ENCODE peak calls at places on chromosomes 11 and 22, in four cellular contexts. One of them, this sample, is unnamed.

GRCh38 chr11:75283391-75283931 is 42.9 kb downstream of the TPBGL start:
- DNase-seq in kidney epithelial cell: no peak
- DNase-seq in adrenal gland: no peak
- DNase-seq in HFF-Myc: no peak
- DNase-seq in this sample: no peak

GRCh38 chr11:111555255-111555654 is 14.7 kb downstream of the LAYN start:
- DNase-seq in HFF-Myc: no peak
- DNase-seq in adrenal gland: no peak
- DNase-seq in kidney epithelial cell: no peak
- DNase-seq in this sample: no peak

GRCh38 chr11:121539000-121539399 is 86.2 kb upstream of the SORL1-AS1 start:
- DNase-seq in HFF-Myc: no peak
- DNase-seq in adrenal gland: no peak
- DNase-seq in kidney epithelial cell: no peak
- DNase-seq in this sample: no peak

GRCh38 chr11:76206327-76207081 is at the start of gene WNT11:
- DNase-seq in adrenal gland: peak
- DNase-seq in HFF-Myc: no peak
- DNase-seq in kidney epithelial cell: no peak
- DNase-seq in this sample: peak

GRCh38 chr11:65781152-65781961 is 581 bp upstream of the AP5B1 start:
- DNase-seq in HFF-Myc: no peak
- DNase-seq in kidney epithelial cell: no peak
- DNase-seq in adrenal gland: no peak
- DNase-seq in this sample: no peak

GRCh38 chr11:44784438-44784760 is 57.6 kb downstream of the TSPAN18 start:
- DNase-seq in adrenal gland: no peak
- DNase-seq in kidney epithelial cell: no peak
- DNase-seq in HFF-Myc: no peak
- DNase-seq in this sample: no peak

GRCh38 chr22:27454807-27455450 is 346.6 kb downstream of the MN1 start:
- DNase-seq in adrenal gland: no peak
- DNase-seq in HFF-Myc: no peak
- DNase-seq in kidney epithelial cell: no peak
- DNase-seq in this sample: no peak

GRCh38 chr11:5808500-5809121 is at the start of gene OR52N2:
- DNase-seq in kidney epithelial cell: peak
- DNase-seq in adrenal gland: peak
- DNase-seq in HFF-Myc: peak
- DNase-seq in this sample: peak

GRCh38 chr11:15965562-15966250 is 390.6 kb downstream of the SOX6 start:
- DNase-seq in kidney epithelial cell: no peak
- DNase-seq in HFF-Myc: no peak
- DNase-seq in adrenal gland: no peak
- DNase-seq in this sample: no peak

GRCh38 chr11:132054822-132055221 is 684.4 kb downstream of the NTM start:
- DNase-seq in HFF-Myc: peak
- DNase-seq in kidney epithelial cell: peak
- DNase-seq in adrenal gland: no peak
- DNase-seq in this sample: no peak

GRCh38 chr11:112596324-112596723 is 335.7 kb upstream of the PLET1 start:
- DNase-seq in kidney epithelial cell: no peak
- DNase-seq in adrenal gland: no peak
- DNase-seq in HFF-Myc: no peak
- DNase-seq in this sample: no peak

GRCh38 chr11:34426766-34427170 is 12.0 kb upstream of the CAT start:
- DNase-seq in adrenal gland: no peak
- DNase-seq in kidney epithelial cell: no peak
- DNase-seq in HFF-Myc: peak
- DNase-seq in this sample: no peak

GRCh38 chr22:49330421-49331222 is 497.1 kb downstream of the BRD1 start:
- DNase-seq in kidney epithelial cell: no peak
- DNase-seq in HFF-Myc: no peak
- DNase-seq in adrenal gland: no peak
- DNase-seq in this sample: no peak

GRCh38 chr11:46363031-46363407 is 15.8 kb downstream of the DGKZ start:
- DNase-seq in kidney epithelial cell: peak
- DNase-seq in adrenal gland: peak
- DNase-seq in HFF-Myc: no peak
- DNase-seq in this sample: peak

GRCh38 chr11:125790825-125791224 is 2.9 kb downstream of the PATE3 start:
- DNase-seq in adrenal gland: no peak
- DNase-seq in HFF-Myc: no peak
- DNase-seq in kidney epithelial cell: no peak
- DNase-seq in this sample: no peak

GRCh38 chr11:68735626-68736025 is 15.7 kb downstream of the TESMIN start:
- DNase-seq in HFF-Myc: no peak
- DNase-seq in adrenal gland: no peak
- DNase-seq in kidney epithelial cell: no peak
- DNase-seq in this sample: no peak

GRCh38 chr11:88398372-88399140 is 61.0 kb upstream of the CTSC start:
- DNase-seq in kidney epithelial cell: peak
- DNase-seq in adrenal gland: no peak
- DNase-seq in HFF-Myc: peak
- DNase-seq in this sample: no peak

GRCh38 chr11:92784313-92784712 is 185.1 kb upstream of the MTNR1B start:
- DNase-seq in adrenal gland: no peak
- DNase-seq in kidney epithelial cell: no peak
- DNase-seq in HFF-Myc: no peak
- DNase-seq in this sample: no peak
- TF ChIP-seq CTCF in adrenal gland: no peak
- TF ChIP-seq CTCF in kidney epithelial cell: no peak
- TF ChIP-seq CTCF in HFF-Myc: no peak
- TF ChIP-seq CTCF in this sample: no peak

GRCh38 chr11:36155770-36156485 is 133.3 kb downstream of the COMMD9 start:
- DNase-seq in HFF-Myc: no peak
- DNase-seq in adrenal gland: no peak
- DNase-seq in kidney epithelial cell: no peak
- DNase-seq in this sample: no peak
- TF ChIP-seq CTCF in HFF-Myc: no peak
- TF ChIP-seq CTCF in adrenal gland: no peak
- TF ChIP-seq CTCF in kidney epithelial cell: peak
- TF ChIP-seq CTCF in this sample: no peak

GRCh38 chr11:63573881-63574855 is 11.0 kb upstream of the PLAAT2 start:
- DNase-seq in HFF-Myc: no peak
- DNase-seq in kidney epithelial cell: no peak
- DNase-seq in adrenal gland: peak
- DNase-seq in this sample: peak
- TF ChIP-seq CTCF in HFF-Myc: no peak
- TF ChIP-seq CTCF in kidney epithelial cell: no peak
- TF ChIP-seq CTCF in adrenal gland: no peak
- TF ChIP-seq CTCF in this sample: peak

GRCh38 chr11:116654526-116654925 is 118.3 kb downstream of the BUD13 start:
- DNase-seq in HFF-Myc: no peak
- DNase-seq in adrenal gland: no peak
- DNase-seq in kidney epithelial cell: no peak
- DNase-seq in this sample: no peak
- TF ChIP-seq CTCF in HFF-Myc: no peak
- TF ChIP-seq CTCF in adrenal gland: no peak
- TF ChIP-seq CTCF in kidney epithelial cell: no peak
- TF ChIP-seq CTCF in this sample: no peak

GRCh38 chr11:839875-840617 is 2.3 kb downstream of the POLR2L start:
- DNase-seq in HFF-Myc: no peak
- DNase-seq in kidney epithelial cell: no peak
- DNase-seq in adrenal gland: no peak
- DNase-seq in this sample: no peak
- TF ChIP-seq CTCF in HFF-Myc: peak
- TF ChIP-seq CTCF in kidney epithelial cell: peak
- TF ChIP-seq CTCF in adrenal gland: no peak
- TF ChIP-seq CTCF in this sample: no peak

GRCh38 chr11:89405629-89406028 is 85.5 kb downstream of the NOX4 start:
- DNase-seq in adrenal gland: no peak
- DNase-seq in kidney epithelial cell: no peak
- DNase-seq in HFF-Myc: peak
- DNase-seq in this sample: no peak
- TF ChIP-seq CTCF in adrenal gland: no peak
- TF ChIP-seq CTCF in kidney epithelial cell: peak
- TF ChIP-seq CTCF in HFF-Myc: peak
- TF ChIP-seq CTCF in this sample: no peak

This sample was measured in heart left ventricle.